ENCODE peak calls at places on chromosomes 6 and 20, in eight cellular contexts. Z is psoas muscle, I is breast epithelium, X is left ventricle myocardium inferior, R is dorsolateral prefrontal cortex, F is brain microvascular endothelial cell, K is heart right ventricle, A is A549. E is an unnamed sample.

GRCh38 chr20:19661717-19662637 is 96.1 kb upstream of the RIN2 start:
- DNase-seq in Z (peak), I (peak), X (peak), R (peak), F (peak), K (peak), A (peak), E (peak)

GRCh38 chr20:63037669-63038268 is 31.0 kb upstream of the BHLHE23 start:
- DNase-seq in Z (peak), I (no peak), X (peak), R (no peak), F (no peak), K (peak), A (no peak), E (no peak)

GRCh38 chr20:11229772-11230171 is 556.0 kb upstream of the JAG1 start:
- DNase-seq in Z (peak), I (no peak), X (peak), R (no peak), F (peak), K (peak), A (peak), E (peak)

GRCh38 chr20:20603339-20603990 is 109.0 kb downstream of the RALGAPA2 start:
- DNase-seq in Z (no peak), I (no peak), X (no peak), R (no peak), F (no peak), K (no peak), A (no peak), E (no peak)

GRCh38 chr6:159438106-159438505 is 254.9 kb downstream of the SOD2 start:
- DNase-seq in Z (no peak), I (no peak), X (no peak), R (no peak), F (no peak), K (no peak), A (no peak), E (no peak)

GRCh38 chr20:41048475-41049242 is 20.0 kb downstream of the TOP1 start:
- DNase-seq in Z (no peak), I (no peak), X (no peak), R (no peak), F (no peak), K (no peak), A (no peak), E (no peak)

GRCh38 chr20:41900292-41900691 is 282.1 kb upstream of the CHD6 start:
- DNase-seq in Z (no peak), I (no peak), X (no peak), R (no peak), F (no peak), K (no peak), A (no peak), E (no peak)

GRCh38 chr20:58246346-58246745 is 17.9 kb upstream of the ANKRD60 start:
- DNase-seq in Z (no peak), I (no peak), X (no peak), R (no peak), F (peak), K (no peak), A (peak), E (no peak)

GRCh38 chr6:3355358-3356055 is 96.8 kb downstream of the PSMG4 start:
- DNase-seq in Z (peak), I (no peak), X (no peak), R (no peak), F (no peak), K (peak), A (no peak), E (peak)

GRCh38 chr6:81735756-81736380 is 16.6 kb downstream of the TENT5A start:
- DNase-seq in Z (no peak), I (no peak), X (no peak), R (no peak), F (no peak), K (no peak), A (no peak), E (no peak)

GRCh38 chr6:40512340-40512739 is 74.8 kb downstream of the LRFN2 start:
- DNase-seq in Z (no peak), I (no peak), X (no peak), R (no peak), F (no peak), K (no peak), A (no peak), E (no peak)
- H3K27ac ChIP-seq in Z (no peak), I (no peak), X (no peak), R (no peak), F (no peak), K (no peak), A (no peak), E (no peak)

DNA sequence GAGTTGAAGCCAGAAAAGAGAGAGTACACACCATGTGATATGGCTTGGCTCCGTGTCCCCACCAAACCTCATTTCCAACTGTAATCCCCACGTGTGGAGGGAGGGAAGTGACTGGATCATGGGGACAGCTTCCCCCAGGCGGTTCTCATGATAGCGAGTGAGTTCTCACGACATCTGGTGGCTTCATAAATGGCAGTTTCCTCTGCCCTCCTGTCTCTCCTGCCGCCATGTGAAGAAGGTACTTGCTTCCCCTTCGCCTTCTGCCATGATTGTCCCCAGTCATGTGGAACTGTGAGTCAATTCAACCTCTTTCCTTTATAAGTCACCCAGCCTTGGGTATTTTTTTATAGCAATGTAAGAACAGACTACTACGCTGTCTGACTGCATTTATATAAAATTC is 40.3 kb downstream of the TAF4 start:
- DNase-seq in Z (peak), I (no peak), X (no peak), R (no peak), F (no peak), K (no peak), A (no peak), E (no peak)
- H3K27ac ChIP-seq in Z (peak), I (no peak), X (peak), R (no peak), F (no peak), K (no peak), A (no peak), E (no peak)

GRCh38 chr6:57313711-57314471 is 3.5 kb upstream of the PRIM2 start:
- DNase-seq in Z (no peak), I (no peak), X (no peak), R (no peak), F (peak), K (no peak), A (peak), E (peak)
- H3K27ac ChIP-seq in Z (peak), I (no peak), X (peak), R (no peak), F (peak), K (no peak), A (peak), E (peak)

DNA sequence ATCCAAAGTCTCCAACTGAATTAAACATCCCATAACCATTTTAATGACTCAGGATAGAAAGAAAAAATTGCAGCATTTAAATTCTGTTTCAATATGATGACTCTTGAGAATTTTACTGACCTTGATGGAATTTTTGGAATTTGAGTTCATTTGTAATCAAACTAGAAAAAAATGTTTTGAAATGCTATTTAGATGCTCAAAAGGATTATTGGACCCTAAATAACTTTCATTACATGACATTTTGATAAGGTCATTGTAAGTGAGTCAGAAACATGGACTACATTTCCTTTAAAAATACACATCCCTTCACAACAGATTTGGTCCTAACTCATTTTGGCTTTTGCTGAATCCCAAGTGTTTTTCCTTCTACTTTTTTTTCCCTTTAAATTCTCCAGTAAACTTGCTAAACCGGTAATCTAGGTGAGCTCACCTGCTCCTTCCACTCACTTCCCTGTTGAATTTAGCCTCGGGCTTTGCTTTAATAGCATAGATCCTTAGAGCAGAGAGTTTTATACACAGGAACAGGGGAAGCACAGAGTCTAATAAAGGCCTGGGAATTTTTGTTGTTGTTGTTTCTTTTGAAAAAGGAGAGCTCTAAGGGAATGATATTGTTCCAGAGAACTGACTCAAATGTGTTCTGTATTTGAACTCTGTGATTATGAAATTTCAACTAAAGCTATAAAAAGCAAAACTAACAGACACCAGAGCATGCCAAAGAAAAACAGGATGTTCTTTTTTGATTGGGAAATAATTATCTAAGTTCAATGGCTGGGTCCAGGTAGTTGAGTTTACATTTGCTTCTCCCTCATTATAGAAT is 1088.3 kb upstream of the CITED2 start:
- DNase-seq in Z (no peak), I (no peak), X (no peak), R (no peak), F (no peak), K (no peak), A (no peak), E (no peak)
- H3K27ac ChIP-seq in Z (peak), I (peak), X (peak), R (no peak), F (peak), K (peak), A (peak), E (peak)

DNA sequence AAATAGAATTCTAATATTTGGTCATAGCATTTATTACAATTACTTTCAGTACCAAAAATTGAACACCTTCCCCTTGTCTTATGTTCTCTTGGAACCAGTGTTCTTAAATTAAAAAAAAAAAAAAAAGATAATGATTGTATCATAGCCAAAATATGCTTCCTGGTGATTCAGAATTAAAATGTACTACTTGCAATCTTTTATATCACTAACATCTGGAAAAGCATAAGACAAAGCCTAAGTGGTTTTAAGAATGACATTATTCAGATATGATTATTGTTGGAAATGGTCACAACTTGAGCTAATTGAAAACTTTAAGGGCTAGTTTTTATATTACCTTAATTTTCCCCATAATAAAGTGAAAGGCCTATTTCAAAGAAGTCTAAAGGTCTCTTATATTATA is 493.3 kb upstream of the MARCKS start:
- DNase-seq in Z (no peak), I (no peak), X (no peak), R (no peak), F (no peak), K (no peak), A (no peak), E (no peak)
- H3K27ac ChIP-seq in Z (no peak), I (no peak), X (no peak), R (no peak), F (peak), K (no peak), A (no peak), E (no peak)

GRCh38 chr6:112221561-112221960 is 32.8 kb downstream of the LAMA4 start:
- DNase-seq in Z (no peak), I (no peak), X (no peak), R (no peak), F (no peak), K (no peak), A (no peak), E (no peak)
- H3K27ac ChIP-seq in Z (peak), I (peak), X (peak), R (no peak), F (peak), K (no peak), A (no peak), E (peak)

DNA sequence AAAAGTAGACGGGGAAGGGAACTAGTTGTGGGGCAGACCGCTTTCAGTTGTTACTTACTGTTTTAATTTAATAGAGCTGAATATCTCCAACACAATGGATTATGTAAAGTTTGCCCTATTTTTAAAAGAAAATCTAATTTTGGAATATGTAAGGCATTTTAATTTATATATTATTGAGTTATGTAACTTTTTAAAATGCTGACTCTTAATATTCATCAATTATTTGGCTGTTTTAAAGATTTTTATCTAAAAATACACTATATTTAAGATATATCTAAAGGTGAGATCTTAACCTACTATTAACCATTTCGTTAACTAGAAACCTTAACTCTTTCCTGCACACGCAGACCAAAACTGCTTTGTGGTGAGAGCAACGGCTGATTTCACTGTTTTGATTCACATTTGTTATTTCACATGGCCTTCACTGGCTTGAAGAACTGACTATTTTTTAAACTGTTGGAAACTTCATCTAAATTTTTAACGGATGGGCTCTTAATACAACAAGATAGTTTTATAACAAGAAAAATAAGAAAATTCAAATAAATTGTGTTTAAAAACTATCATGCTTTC is 87.9 kb downstream of the HUS1B start:
- DNase-seq in Z (no peak), I (no peak), X (no peak), R (no peak), F (no peak), K (no peak), A (no peak), E (no peak)
- H3K27ac ChIP-seq in Z (no peak), I (no peak), X (no peak), R (no peak), F (no peak), K (no peak), A (no peak), E (no peak)